ENCODE peak calls at places on chromosome 14, in four cellular contexts. D, W, K and Q are unnamed samples.

GRCh38 chr14:32985881-32986280 is 47.2 kb downstream of the NPAS3 start:
- DNase-seq in D (no peak), W (no peak), K (no peak), Q (no peak)

GRCh38 chr14:101363261-101363555 is 198.1 kb upstream of the DIO3 start:
- DNase-seq in D (no peak), W (no peak), K (no peak), Q (no peak)

GRCh38 chr14:71181215-71182003 is 274.1 kb downstream of the PCNX1 start:
- DNase-seq in W (no peak), K (no peak), D (no peak), Q (no peak)

GRCh38 chr14:104682107-104682593 is 7.3 kb upstream of the INF2 start:
- DNase-seq in D (no peak), W (no peak), K (no peak), Q (no peak)

GRCh38 chr14:52801014-52801708 is 9.8 kb upstream of the GNPNAT1 start:
- DNase-seq in W (no peak), K (no peak), D (peak; percentile 72), Q (no peak)

GRCh38 chr14:58826845-58827686 is 189.3 kb downstream of the DACT1 start:
- DNase-seq in D (no peak), W (no peak), K (no peak), Q (no peak)

GRCh38 chr14:77109656-77110055 is 11.6 kb downstream of the CIPC start:
- DNase-seq in W (no peak), D (no peak), K (no peak), Q (no peak)

GRCh38 chr14:100736269-100737180 is 9.8 kb downstream of the DLK1 start:
- DNase-seq in D (no peak), K (no peak), W (no peak), Q (no peak)

GRCh38 chr14:101583006-101583708 is 21.9 kb downstream of the DIO3 start:
- DNase-seq in W (no peak), D (no peak), K (no peak), Q (no peak)

GRCh38 chr14:77478796-77479195 is 19.8 kb downstream of the ISM2 start:
- DNase-seq in D (no peak), K (no peak), W (no peak), Q (peak; percentile 78)

GRCh38 chr14:90239139-90239538 is 17.2 kb upstream of the PSMC1 start:
- DNase-seq in D (peak; percentile 15), K (no peak), W (peak; percentile 3), Q (no peak)

GRCh38 chr14:52922656-52923055 is 28.2 kb downstream of the FERMT2 start:
- DNase-seq in D (peak; percentile 47), W (no peak), K (no peak), Q (no peak)

GRCh38 chr14:78612666-78613065 is 442.5 kb downstream of the NRXN3 start:
- DNase-seq in K (no peak), W (no peak), D (no peak), Q (no peak)

GRCh38 chr14:96279564-96279963 is 23.6 kb downstream of the BDKRB1 start:
- DNase-seq in W (no peak), K (no peak), D (peak; percentile 38), Q (no peak)

GRCh38 chr14:96423012-96423411 is 31.1 kb downstream of the AK7 start:
- DNase-seq in W (no peak), K (no peak), D (no peak), Q (no peak)

GRCh38 chr14:96307434-96307833 is 51.4 kb downstream of the BDKRB1 start:
- DNase-seq in W (no peak), D (no peak), K (no peak), Q (no peak)

GRCh38 chr14:96916751-96917150 is 119.6 kb downstream of the VRK1 start:
- DNase-seq in K (no peak), D (no peak), W (no peak), Q (no peak)

GRCh38 chr14:104678346-104678745 is 11.1 kb upstream of the INF2 start:
- DNase-seq in W (no peak), K (no peak), D (no peak), Q (no peak)

GRCh38 chr14:63394856-63395255 is 76.1 kb upstream of the GPHB5 start:
- DNase-seq in K (no peak), D (no peak), W (no peak), Q (no peak)

GRCh38 chr14:80055912-80056801 is 155.1 kb downstream of the DIO2 start:
- DNase-seq in W (peak; percentile 2), K (peak; percentile 28), D (peak; percentile 86), Q (peak; percentile 6)

GRCh38 chr14:33692762-33693161 is 258.1 kb downstream of the EGLN3 start:
- DNase-seq in D (peak; percentile 92), W (no peak), K (no peak), Q (no peak)

GRCh38 chr14:83164016-83164415 is 1630.4 kb upstream of the SEL1L start:
- DNase-seq in W (no peak), K (no peak), D (peak; percentile 89), Q (no peak)

GRCh38 chr14:30996892-30997659 is 28.4 kb upstream of the AP4S1 start:
- DNase-seq in D (no peak), K (no peak), W (no peak), Q (no peak)

GRCh38 chr14:64761441-64762043 is 57.3 kb downstream of the PLEKHG3 start:
- DNase-seq in K (no peak), W (no peak), D (peak; percentile 20), Q (no peak)

GRCh38 chr14:68947802-68948201 is 31.3 kb downstream of the ACTN1 start:
- DNase-seq in W (no peak), K (no peak), D (peak; percentile 84), Q (no peak)

GRCh38 chr14:65222434-65222833 is 120.1 kb upstream of the MAX start:
- DNase-seq in K (peak; percentile 52), D (peak; percentile 80), W (peak; percentile 74), Q (peak; percentile 60)

GRCh38 chr14:104202259-104203070 is 64.1 kb downstream of the KIF26A start:
- DNase-seq in K (peak; percentile 50), W (no peak), D (no peak), Q (no peak)

GRCh38 chr14:81125536-81125935 is 95.2 kb downstream of the GTF2A1 start:
- DNase-seq in K (no peak), W (no peak), D (no peak), Q (no peak)

GRCh38 chr14:25048170-25049126 is 1.5 kb downstream of the STXBP6 start:
- DNase-seq in K (no peak), W (no peak), D (peak; percentile 79), Q (no peak)

GRCh38 chr14:101877766-101878165 is 86.6 kb upstream of the DYNC1H1 start:
- DNase-seq in W (no peak), D (no peak), K (no peak), Q (no peak)

GRCh38 chr14:23727566-23728335 is 91.6 kb downstream of the DHRS2 start:
- DNase-seq in W (no peak), K (no peak), D (peak; percentile 56), Q (peak; percentile 63)
- TF ChIP-seq CTCF in W (peak; percentile 50), K (no peak), D (peak; percentile 60), Q (peak; percentile 33)

GRCh38 chr14:106455026-106455425 is 928.6 kb downstream of the TMEM121 start:
- DNase-seq in K (no peak), W (no peak), D (no peak), Q (no peak)

GRCh38 chr14:106460916-106461315 is 934.5 kb downstream of the TMEM121 start:
- DNase-seq in W (no peak), K (no peak), D (no peak), Q (no peak)

DNA sequence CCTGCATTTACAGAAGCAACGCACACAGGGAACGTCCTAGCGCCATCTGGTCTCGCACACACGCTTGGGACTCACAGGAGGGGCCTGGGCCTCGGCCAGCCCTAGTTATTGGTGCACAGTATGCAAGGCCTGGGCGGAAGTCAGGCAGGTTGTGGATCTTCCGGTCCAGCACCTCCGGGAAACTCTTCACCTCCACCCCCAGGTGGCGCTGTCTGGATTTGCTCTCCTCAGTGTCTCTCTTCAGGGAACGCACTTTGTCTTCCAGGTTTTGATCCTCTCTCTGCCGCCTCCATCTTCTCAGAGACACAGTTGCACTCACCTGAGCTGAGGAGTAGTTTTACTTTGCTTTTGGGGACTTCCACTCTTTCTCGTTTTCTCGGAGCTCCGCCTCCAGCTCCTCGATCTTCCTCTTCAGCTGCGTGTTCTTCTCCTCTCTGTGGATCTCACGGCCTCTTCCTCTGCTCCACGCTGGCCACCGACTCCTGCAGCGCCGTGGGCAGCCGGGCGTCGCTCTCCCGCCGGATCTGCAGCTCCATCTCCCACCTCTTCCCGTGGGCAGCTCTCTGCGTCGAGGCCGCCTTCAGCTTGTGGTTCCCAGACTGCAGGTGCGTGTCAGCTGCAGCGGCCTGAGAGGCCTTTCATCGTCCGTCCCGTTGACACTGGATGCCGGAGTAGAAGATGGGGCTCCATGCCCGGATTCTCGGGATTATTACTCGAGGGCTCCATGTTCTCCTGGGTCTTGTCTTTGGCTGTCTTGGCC is 933.8 kb downstream of the TMEM121 start:
- DNase-seq in K (no peak), W (no peak), D (no peak), Q (no peak)
- TF ChIP-seq CTCF in K (no peak), W (no peak), D (no peak), Q (no peak)

GRCh38 chr14:94638330-94638729 is 26.1 kb downstream of the SERPINA3 start:
- DNase-seq in W (no peak), D (peak; percentile 44), K (no peak), Q (no peak)

GRCh38 chr14:94635143-94635542 is 23.0 kb downstream of the SERPINA3 start:
- DNase-seq in K (no peak), W (no peak), D (no peak), Q (no peak)

GRCh38 chr14:94638961-94639817 is 27.0 kb downstream of the SERPINA3 start:
- DNase-seq in W (no peak), K (no peak), D (no peak), Q (no peak)

GRCh38 chr14:94633116-94633515 is 20.9 kb downstream of the SERPINA3 start:
- DNase-seq in W (no peak), K (no peak), D (no peak), Q (no peak)

DNA sequence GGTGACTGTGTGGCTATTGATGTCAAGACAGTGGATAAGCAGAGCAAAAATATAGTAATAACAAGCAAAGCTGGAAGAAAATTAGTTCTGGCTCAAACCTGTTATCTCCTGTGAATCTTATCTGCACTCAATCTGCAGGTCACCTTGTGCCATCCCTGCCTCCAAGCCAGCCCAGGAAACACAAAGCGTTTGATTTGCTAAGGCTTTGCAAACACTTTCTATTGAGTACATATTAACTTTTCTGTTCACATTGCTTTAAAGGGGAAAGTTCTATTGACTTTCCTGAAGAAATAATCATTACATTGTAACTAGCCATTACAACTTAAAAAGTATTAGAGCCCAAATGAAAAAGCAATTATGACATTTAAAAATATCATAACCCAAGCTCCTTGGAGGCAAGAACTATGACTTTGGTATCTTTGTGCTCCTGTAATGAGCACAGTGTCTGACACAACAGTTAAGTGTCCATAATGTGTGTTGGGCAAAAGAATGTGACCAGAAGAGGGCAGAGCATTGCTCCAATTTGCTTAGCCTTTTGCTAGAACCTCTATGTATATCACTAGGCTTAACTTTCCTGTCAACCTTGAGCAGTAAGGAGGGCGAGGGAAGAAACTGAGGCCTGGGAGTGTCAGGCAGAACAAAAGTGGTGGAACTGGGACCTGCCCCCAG is 24.7 kb downstream of the SERPINA3 start:
- DNase-seq in D (peak; percentile 45), K (no peak), W (no peak), Q (no peak)
- TF ChIP-seq CTCF in D (peak; percentile 47), K (no peak), W (no peak), Q (peak; percentile 16)

GRCh38 chr14:75456069-75457023 is 28.5 kb downstream of the JDP2 start:
- DNase-seq in K (no peak), D (no peak), W (no peak), Q (no peak)

GRCh38 chr14:75452900-75453816 is 25.3 kb downstream of the JDP2 start:
- DNase-seq in K (peak; percentile 63), D (peak; percentile 97), W (no peak), Q (no peak)

GRCh38 chr14:75452324-75452723 is 24.5 kb downstream of the JDP2 start:
- DNase-seq in K (no peak), D (peak; percentile 56), W (no peak), Q (no peak)

GRCh38 chr14:75454963-75455546 is 27.2 kb downstream of the JDP2 start:
- DNase-seq in K (peak; percentile 77), D (peak; percentile 95), W (no peak), Q (no peak)

GRCh38 chr14:75453817-75454434 is 26.1 kb downstream of the JDP2 start:
- DNase-seq in D (no peak), K (no peak), W (peak; percentile 59), Q (peak; percentile 78)
- TF ChIP-seq CTCF in D (no peak), K (no peak), W (no peak), Q (peak; percentile 63)